ENCODE peak calls at places on chromosomes 1 and 21, in nine cellular contexts. One of them, this sample, is unnamed.

GRCh38 chr21:25107708-25108107 is 499.6 kb downstream of the MRPL39 start:
- DNase-seq in epithelial cell of esophagus: peak; percentile 11
- DNase-seq in fibroblast of mammary gland: peak; percentile 92
- DNase-seq in astrocyte of the spinal cord: peak; percentile 94
- DNase-seq in cardiac muscle cell: peak; percentile 40
- DNase-seq in fibroblast of villous mesenchyme: peak; percentile 4
- DNase-seq in A549: no peak
- DNase-seq in heart right ventricle: no peak
- DNase-seq in bronchial epithelial cell: peak; percentile 17
- DNase-seq in this sample: peak; percentile 79

GRCh38 chr1:46527474-46528296 is 23.8 kb downstream of the KNCN start:
- DNase-seq in epithelial cell of esophagus: peak; percentile 75
- DNase-seq in fibroblast of mammary gland: peak; percentile 77
- DNase-seq in astrocyte of the spinal cord: peak; percentile 64
- DNase-seq in cardiac muscle cell: peak; percentile 82
- DNase-seq in fibroblast of villous mesenchyme: peak; percentile 68
- DNase-seq in A549: peak; percentile 64
- DNase-seq in heart right ventricle: peak; percentile 80
- DNase-seq in bronchial epithelial cell: peak; percentile 55
- DNase-seq in this sample: peak; percentile 79

GRCh38 chr1:915295-916172 is 8.2 kb upstream of the SAMD11 start:
- DNase-seq in epithelial cell of esophagus: no peak
- DNase-seq in fibroblast of mammary gland: no peak
- DNase-seq in astrocyte of the spinal cord: no peak
- DNase-seq in cardiac muscle cell: no peak
- DNase-seq in fibroblast of villous mesenchyme: no peak
- DNase-seq in A549: no peak
- DNase-seq in heart right ventricle: peak; percentile 5
- DNase-seq in bronchial epithelial cell: no peak
- DNase-seq in this sample: no peak

GRCh38 chr21:25501996-25502665 is 105.2 kb downstream of the MRPL39 start:
- DNase-seq in epithelial cell of esophagus: peak; percentile 38
- DNase-seq in fibroblast of mammary gland: peak; percentile 39
- DNase-seq in astrocyte of the spinal cord: no peak
- DNase-seq in cardiac muscle cell: no peak
- DNase-seq in fibroblast of villous mesenchyme: no peak
- DNase-seq in A549: no peak
- DNase-seq in heart right ventricle: no peak
- DNase-seq in bronchial epithelial cell: peak; percentile 14
- DNase-seq in this sample: peak; percentile 4

GRCh38 chr21:15592271-15592860 is 137.4 kb upstream of the USP25 start:
- DNase-seq in epithelial cell of esophagus: peak; percentile 62
- DNase-seq in fibroblast of mammary gland: peak; percentile 64
- DNase-seq in astrocyte of the spinal cord: peak; percentile 59
- DNase-seq in cardiac muscle cell: peak; percentile 73
- DNase-seq in fibroblast of villous mesenchyme: peak; percentile 53
- DNase-seq in A549: peak; percentile 55
- DNase-seq in heart right ventricle: no peak
- DNase-seq in bronchial epithelial cell: peak; percentile 58
- DNase-seq in this sample: peak; percentile 76

GRCh38 chr1:81232505-81232904 is 568.2 kb upstream of the ADGRL2 start:
- DNase-seq in epithelial cell of esophagus: no peak
- DNase-seq in fibroblast of mammary gland: peak; percentile 23
- DNase-seq in astrocyte of the spinal cord: no peak
- DNase-seq in cardiac muscle cell: no peak
- DNase-seq in fibroblast of villous mesenchyme: peak; percentile 6
- DNase-seq in A549: no peak
- DNase-seq in heart right ventricle: no peak
- DNase-seq in bronchial epithelial cell: no peak
- DNase-seq in this sample: peak; percentile 14

GRCh38 chr1:229105109-229105508 is 165.8 kb upstream of the RAB4A start:
- DNase-seq in epithelial cell of esophagus: no peak
- DNase-seq in fibroblast of mammary gland: no peak
- DNase-seq in astrocyte of the spinal cord: no peak
- DNase-seq in cardiac muscle cell: no peak
- DNase-seq in fibroblast of villous mesenchyme: no peak
- DNase-seq in A549: no peak
- DNase-seq in heart right ventricle: no peak
- DNase-seq in bronchial epithelial cell: no peak
- DNase-seq in this sample: no peak

GRCh38 chr1:43830802-43831201 is 102.8 kb upstream of the ARTN start:
- DNase-seq in epithelial cell of esophagus: no peak
- DNase-seq in fibroblast of mammary gland: no peak
- DNase-seq in astrocyte of the spinal cord: no peak
- DNase-seq in cardiac muscle cell: no peak
- DNase-seq in fibroblast of villous mesenchyme: no peak
- DNase-seq in A549: no peak
- DNase-seq in heart right ventricle: no peak
- DNase-seq in bronchial epithelial cell: no peak
- DNase-seq in this sample: no peak

GRCh38 chr1:179077396-179077795 is 4.5 kb upstream of the TOR3A start:
- DNase-seq in epithelial cell of esophagus: peak; percentile 25
- DNase-seq in fibroblast of mammary gland: peak; percentile 77
- DNase-seq in astrocyte of the spinal cord: peak; percentile 27
- DNase-seq in cardiac muscle cell: peak; percentile 81
- DNase-seq in fibroblast of villous mesenchyme: peak; percentile 65
- DNase-seq in A549: no peak
- DNase-seq in heart right ventricle: no peak
- DNase-seq in bronchial epithelial cell: no peak
- DNase-seq in this sample: peak; percentile 53

GRCh38 chr1:179081696-179082307 is at the start of gene TOR3A:
- DNase-seq in epithelial cell of esophagus: peak; percentile 91
- DNase-seq in fibroblast of mammary gland: peak; percentile 82
- DNase-seq in astrocyte of the spinal cord: peak; percentile 91
- DNase-seq in cardiac muscle cell: peak; percentile 93
- DNase-seq in fibroblast of villous mesenchyme: peak; percentile 93
- DNase-seq in A549: peak; percentile 88
- DNase-seq in heart right ventricle: peak; percentile 92
- DNase-seq in bronchial epithelial cell: peak; percentile 78
- DNase-seq in this sample: peak; percentile 84

GRCh38 chr1:179080866-179081695 is 789 bp upstream of the TOR3A start:
- DNase-seq in epithelial cell of esophagus: no peak
- DNase-seq in fibroblast of mammary gland: no peak
- DNase-seq in astrocyte of the spinal cord: no peak
- DNase-seq in cardiac muscle cell: no peak
- DNase-seq in fibroblast of villous mesenchyme: no peak
- DNase-seq in A549: no peak
- DNase-seq in heart right ventricle: no peak
- DNase-seq in bronchial epithelial cell: no peak
- DNase-seq in this sample: no peak

GRCh38 chr1:179082308-179083030 is 599 bp downstream of the TOR3A start:
- DNase-seq in epithelial cell of esophagus: peak; percentile 36
- DNase-seq in fibroblast of mammary gland: no peak
- DNase-seq in astrocyte of the spinal cord: peak; percentile 16
- DNase-seq in cardiac muscle cell: peak; percentile 27
- DNase-seq in fibroblast of villous mesenchyme: no peak
- DNase-seq in A549: peak; percentile 31
- DNase-seq in heart right ventricle: peak; percentile 39
- DNase-seq in bronchial epithelial cell: no peak
- DNase-seq in this sample: peak; percentile 24

GRCh38 chr1:179079113-179079761 is 2.6 kb upstream of the TOR3A start:
- DNase-seq in epithelial cell of esophagus: peak; percentile 78
- DNase-seq in fibroblast of mammary gland: peak; percentile 84
- DNase-seq in astrocyte of the spinal cord: peak; percentile 78
- DNase-seq in cardiac muscle cell: peak; percentile 88
- DNase-seq in fibroblast of villous mesenchyme: peak; percentile 82
- DNase-seq in A549: peak; percentile 86
- DNase-seq in heart right ventricle: no peak
- DNase-seq in bronchial epithelial cell: peak; percentile 69
- DNase-seq in this sample: peak; percentile 87
- TF ChIP-seq CTCF in epithelial cell of esophagus: peak; percentile 80
- TF ChIP-seq CTCF in fibroblast of mammary gland: peak; percentile 76
- TF ChIP-seq CTCF in astrocyte of the spinal cord: peak; percentile 79
- TF ChIP-seq CTCF in cardiac muscle cell: peak; percentile 75
- TF ChIP-seq CTCF in fibroblast of villous mesenchyme: peak; percentile 76
- TF ChIP-seq CTCF in A549: peak; percentile 78
- TF ChIP-seq CTCF in heart right ventricle: peak; percentile 79
- TF ChIP-seq CTCF in bronchial epithelial cell: peak; percentile 61
- TF ChIP-seq CTCF in this sample: peak; percentile 65

GRCh38 chr1:86939406-86939805 is 25.0 kb downstream of the HS2ST1 start:
- DNase-seq in epithelial cell of esophagus: no peak
- DNase-seq in fibroblast of mammary gland: no peak
- DNase-seq in astrocyte of the spinal cord: no peak
- DNase-seq in cardiac muscle cell: no peak
- DNase-seq in fibroblast of villous mesenchyme: no peak
- DNase-seq in A549: no peak
- DNase-seq in heart right ventricle: no peak
- DNase-seq in bronchial epithelial cell: no peak
- DNase-seq in this sample: no peak

GRCh38 chr1:86940599-86940998 is 26.2 kb downstream of the HS2ST1 start:
- DNase-seq in epithelial cell of esophagus: no peak
- DNase-seq in fibroblast of mammary gland: no peak
- DNase-seq in astrocyte of the spinal cord: no peak
- DNase-seq in cardiac muscle cell: no peak
- DNase-seq in fibroblast of villous mesenchyme: no peak
- DNase-seq in A549: no peak
- DNase-seq in heart right ventricle: no peak
- DNase-seq in bronchial epithelial cell: no peak
- DNase-seq in this sample: no peak

GRCh38 chr1:86942034-86942433 is 27.6 kb downstream of the HS2ST1 start:
- DNase-seq in epithelial cell of esophagus: no peak
- DNase-seq in fibroblast of mammary gland: no peak
- DNase-seq in astrocyte of the spinal cord: no peak
- DNase-seq in cardiac muscle cell: no peak
- DNase-seq in fibroblast of villous mesenchyme: no peak
- DNase-seq in A549: no peak
- DNase-seq in heart right ventricle: no peak
- DNase-seq in bronchial epithelial cell: no peak
- DNase-seq in this sample: no peak

GRCh38 chr1:86938450-86938849 is 24.0 kb downstream of the HS2ST1 start:
- DNase-seq in epithelial cell of esophagus: peak; percentile 10
- DNase-seq in fibroblast of mammary gland: peak; percentile 56
- DNase-seq in astrocyte of the spinal cord: no peak
- DNase-seq in cardiac muscle cell: no peak
- DNase-seq in fibroblast of villous mesenchyme: no peak
- DNase-seq in A549: no peak
- DNase-seq in heart right ventricle: no peak
- DNase-seq in bronchial epithelial cell: peak; percentile 10
- DNase-seq in this sample: peak; percentile 24

DNA sequence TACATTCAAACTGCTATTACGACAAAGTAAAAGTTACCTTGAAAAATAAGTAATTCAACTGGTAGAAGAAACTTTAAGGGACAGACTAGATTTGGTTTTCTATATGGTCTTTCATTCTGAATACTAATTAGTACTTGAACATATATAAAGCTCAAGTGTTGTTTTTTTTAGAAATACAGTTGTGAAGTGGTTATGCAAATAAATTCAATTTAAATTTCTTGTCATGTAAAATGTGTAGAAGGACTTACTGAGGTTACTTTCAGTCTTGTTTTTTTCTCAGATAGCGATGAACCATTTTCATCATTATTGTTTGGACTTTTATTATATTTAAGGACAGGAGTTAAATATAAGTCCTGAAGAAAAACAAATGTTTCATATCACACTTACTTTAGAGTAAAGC is 24.4 kb downstream of the HS2ST1 start:
- DNase-seq in epithelial cell of esophagus: no peak
- DNase-seq in fibroblast of mammary gland: no peak
- DNase-seq in astrocyte of the spinal cord: no peak
- DNase-seq in cardiac muscle cell: no peak
- DNase-seq in fibroblast of villous mesenchyme: no peak
- DNase-seq in A549: no peak
- DNase-seq in heart right ventricle: no peak
- DNase-seq in bronchial epithelial cell: no peak
- DNase-seq in this sample: no peak
- H3K4me3 ChIP-seq in epithelial cell of esophagus: no peak overlapping the region
- H3K4me3 ChIP-seq in fibroblast of mammary gland: no peak overlapping the region
- H3K4me3 ChIP-seq in astrocyte of the spinal cord: no peak overlapping the region
- H3K4me3 ChIP-seq in cardiac muscle cell: no peak overlapping the region
- H3K4me3 ChIP-seq in fibroblast of villous mesenchyme: no peak overlapping the region
- H3K4me3 ChIP-seq in A549: no peak overlapping the region
- H3K4me3 ChIP-seq in heart right ventricle: no peak overlapping the region
- H3K4me3 ChIP-seq in bronchial epithelial cell: no peak overlapping the region
- H3K4me3 ChIP-seq in this sample: no peak overlapping the region

DNA sequence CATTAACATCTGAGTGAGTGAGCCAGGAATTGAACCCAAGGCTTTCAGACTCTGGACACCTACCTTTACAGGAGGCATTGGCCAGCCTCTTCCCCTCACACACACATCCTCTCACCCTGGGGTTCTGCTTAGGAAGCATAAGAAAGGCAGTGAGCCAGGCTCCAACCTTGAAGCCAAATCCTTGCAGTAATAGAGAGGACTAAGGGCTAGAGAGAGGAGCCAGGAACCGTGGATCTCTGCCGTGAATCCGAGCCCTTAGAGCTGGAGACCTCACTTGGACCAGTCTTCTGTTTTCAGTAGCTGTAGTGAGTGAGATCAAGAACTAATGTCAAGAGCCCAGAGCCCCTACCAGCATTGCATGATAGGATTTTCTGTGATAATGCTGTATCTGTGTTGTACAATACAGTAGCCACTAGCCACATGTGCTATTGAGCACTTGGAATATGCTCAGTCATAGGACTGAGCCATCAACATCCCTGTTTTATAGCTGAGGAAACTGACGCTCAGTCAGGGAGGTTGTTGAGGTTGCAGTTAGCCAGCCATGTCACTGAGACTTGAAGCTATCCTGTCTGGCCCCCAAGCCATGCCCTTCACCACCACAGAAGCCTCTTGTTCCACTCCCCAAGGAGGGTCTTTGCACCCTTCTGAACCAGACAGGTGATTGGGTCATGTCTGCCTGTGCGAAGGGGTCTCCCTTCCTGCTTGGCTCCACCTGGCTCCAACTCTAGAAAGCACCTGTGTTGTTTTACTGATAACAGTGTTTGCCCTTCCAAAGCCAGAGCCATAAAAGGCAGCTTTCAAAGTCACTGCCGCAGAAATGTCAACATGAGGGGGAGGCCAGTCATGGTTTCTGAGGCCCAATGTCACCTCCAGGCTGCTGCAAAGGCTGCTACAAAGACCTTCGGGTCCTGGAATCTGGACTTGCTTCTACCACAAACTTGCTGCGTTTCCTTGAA is 101.1 kb upstream of the JUN start:
- DNase-seq in epithelial cell of esophagus: no peak
- DNase-seq in fibroblast of mammary gland: no peak
- DNase-seq in astrocyte of the spinal cord: no peak
- DNase-seq in cardiac muscle cell: no peak
- DNase-seq in fibroblast of villous mesenchyme: peak; percentile 25
- DNase-seq in A549: no peak
- DNase-seq in heart right ventricle: no peak
- DNase-seq in bronchial epithelial cell: no peak
- DNase-seq in this sample: peak; percentile 70
- TF ChIP-seq CTCF in epithelial cell of esophagus: no peak
- TF ChIP-seq CTCF in fibroblast of mammary gland: no peak
- TF ChIP-seq CTCF in astrocyte of the spinal cord: no peak
- TF ChIP-seq CTCF in cardiac muscle cell: no peak
- TF ChIP-seq CTCF in fibroblast of villous mesenchyme: no peak
- TF ChIP-seq CTCF in A549: no peak
- TF ChIP-seq CTCF in heart right ventricle: no peak
- TF ChIP-seq CTCF in bronchial epithelial cell: no peak
- TF ChIP-seq CTCF in this sample: no peak

GRCh38 chr21:45329261-45330074 is 41.8 kb upstream of the POFUT2 start:
- DNase-seq in epithelial cell of esophagus: no peak
- DNase-seq in fibroblast of mammary gland: no peak
- DNase-seq in astrocyte of the spinal cord: no peak
- DNase-seq in cardiac muscle cell: no peak
- DNase-seq in fibroblast of villous mesenchyme: no peak
- DNase-seq in A549: peak; percentile 85
- DNase-seq in heart right ventricle: no peak
- DNase-seq in bronchial epithelial cell: no peak
- DNase-seq in this sample: no peak

GRCh38 chr21:45330851-45331261 is 43.2 kb upstream of the POFUT2 start:
- DNase-seq in epithelial cell of esophagus: no peak
- DNase-seq in fibroblast of mammary gland: no peak
- DNase-seq in astrocyte of the spinal cord: no peak
- DNase-seq in cardiac muscle cell: no peak
- DNase-seq in fibroblast of villous mesenchyme: no peak
- DNase-seq in A549: no peak
- DNase-seq in heart right ventricle: no peak
- DNase-seq in bronchial epithelial cell: no peak
- DNase-seq in this sample: no peak

GRCh38 chr21:45331521-45332257 is 44.0 kb upstream of the POFUT2 start:
- DNase-seq in epithelial cell of esophagus: no peak
- DNase-seq in fibroblast of mammary gland: no peak
- DNase-seq in astrocyte of the spinal cord: no peak
- DNase-seq in cardiac muscle cell: no peak
- DNase-seq in fibroblast of villous mesenchyme: no peak
- DNase-seq in A549: no peak
- DNase-seq in heart right ventricle: no peak
- DNase-seq in bronchial epithelial cell: no peak
- DNase-seq in this sample: no peak

GRCh38 chr21:45328198-45329087 is 40.7 kb upstream of the POFUT2 start:
- DNase-seq in epithelial cell of esophagus: no peak
- DNase-seq in fibroblast of mammary gland: no peak
- DNase-seq in astrocyte of the spinal cord: no peak
- DNase-seq in cardiac muscle cell: no peak
- DNase-seq in fibroblast of villous mesenchyme: no peak
- DNase-seq in A549: no peak
- DNase-seq in heart right ventricle: no peak
- DNase-seq in bronchial epithelial cell: no peak
- DNase-seq in this sample: no peak

DNA sequence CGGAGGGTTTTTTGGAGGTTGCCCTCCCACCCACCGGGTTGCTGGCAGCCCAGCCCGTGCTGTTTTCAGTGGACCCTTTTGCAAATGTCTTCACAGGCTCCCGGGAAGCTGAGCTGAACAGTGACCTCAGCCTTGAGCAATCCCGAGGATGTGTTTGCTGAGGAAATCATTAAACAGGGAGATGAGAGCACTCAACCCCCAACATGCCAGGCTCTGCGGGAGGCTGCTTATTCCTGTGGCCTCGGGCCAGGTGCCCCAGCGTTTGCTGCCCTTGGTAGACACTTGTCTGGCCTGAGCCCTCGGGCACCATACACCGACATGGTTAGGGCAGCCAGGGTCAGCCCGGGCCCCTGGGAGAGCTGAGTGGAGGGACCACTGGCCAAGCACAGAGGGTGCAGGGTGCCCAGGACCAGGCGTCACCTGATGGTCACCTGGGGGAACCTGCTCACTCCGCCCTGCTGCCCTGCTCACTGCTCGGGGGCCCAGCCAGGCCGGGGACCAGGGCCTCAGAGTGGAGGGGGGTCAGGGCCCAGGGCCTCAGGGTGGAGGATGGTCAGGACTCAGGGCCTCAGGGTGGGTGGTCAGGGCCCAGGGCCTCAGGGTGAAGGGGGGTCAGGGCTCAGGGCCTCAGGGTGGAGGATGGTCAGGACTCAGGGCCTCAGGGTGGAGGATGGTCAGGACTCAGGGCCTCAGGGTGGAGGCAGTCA is 42.5 kb upstream of the POFUT2 start:
- DNase-seq in epithelial cell of esophagus: peak; percentile 74
- DNase-seq in fibroblast of mammary gland: peak; percentile 80
- DNase-seq in astrocyte of the spinal cord: peak; percentile 84
- DNase-seq in cardiac muscle cell: peak; percentile 88
- DNase-seq in fibroblast of villous mesenchyme: peak; percentile 89
- DNase-seq in A549: peak; percentile 93
- DNase-seq in heart right ventricle: no peak
- DNase-seq in bronchial epithelial cell: peak; percentile 63
- DNase-seq in this sample: peak; percentile 71
- H3K4me3 ChIP-seq in epithelial cell of esophagus: no peak overlapping the region
- H3K4me3 ChIP-seq in fibroblast of mammary gland: no peak overlapping the region
- H3K4me3 ChIP-seq in astrocyte of the spinal cord: no peak overlapping the region
- H3K4me3 ChIP-seq in cardiac muscle cell: no peak overlapping the region
- H3K4me3 ChIP-seq in fibroblast of villous mesenchyme: no peak overlapping the region
- H3K4me3 ChIP-seq in A549: peak overlapping the region; percentile 48
- H3K4me3 ChIP-seq in heart right ventricle: no peak overlapping the region
- H3K4me3 ChIP-seq in bronchial epithelial cell: no peak overlapping the region
- H3K4me3 ChIP-seq in this sample: no peak overlapping the region